ENCODE peak calls at places on chromosomes 2 and 18, in four cellular contexts. D, J, W and R are unnamed samples.
A peak's percentile ranks its signal among the peaks of the same experiment; 100 is the strongest.

GRCh38 chr2:62382757-62383156 is 123.2 kb downstream of the TMEM17 start:
- DNase-seq in D (no peak), J (no peak), W (peak; percentile 10), R (no peak)

GRCh38 chr2:60735496-60736250 is 20.4 kb upstream of the PAPOLG start:
- DNase-seq in D (no peak), J (peak; percentile 46), W (no peak), R (peak; percentile 71)

GRCh38 chr2:109375131-109375561 is 238.6 kb downstream of the SEPTIN10 start:
- DNase-seq in D (no peak), J (no peak), W (no peak), R (peak; percentile 5)

GRCh38 chr2:71816815-71817214 is 330.8 kb downstream of the CYP26B1 start:
- DNase-seq in D (no peak), J (no peak), W (no peak), R (no peak)

GRCh38 chr18:25171334-25171733 is 180.6 kb downstream of the ZNF521 start:
- DNase-seq in D (no peak), J (no peak), W (no peak), R (no peak)

GRCh38 chr2:21183306-21183705 is 59.5 kb downstream of the TDRD15 start:
- DNase-seq in D (no peak), J (no peak), W (no peak), R (no peak)

GRCh38 chr2:138948070-138948539 is 167.9 kb upstream of the NXPH2 start:
- DNase-seq in D (peak; percentile 23), J (no peak), W (peak; percentile 33), R (no peak)

GRCh38 chr2:64645014-64645418 is 8.7 kb downstream of the SERTAD2 start:
- DNase-seq in D (peak; percentile 75), J (peak; percentile 90), W (peak; percentile 68), R (no peak)

GRCh38 chr2:169365093-169365483 is 2.8 kb upstream of the LRP2 start:
- DNase-seq in D (no peak), J (no peak), W (no peak), R (no peak)

GRCh38 chr2:71282493-71282892 is 49.1 kb upstream of the ZNF638 start:
- DNase-seq in D (peak; percentile 41), J (peak; percentile 8), W (no peak), R (no peak)

GRCh38 chr2:68284896-68285295 is 32.6 kb upstream of the PPP3R1 start:
- DNase-seq in D (no peak), J (no peak), W (peak; percentile 65), R (peak; percentile 17)

GRCh38 chr18:58144671-58145285 is 100.8 kb downstream of the NEDD4L start:
- DNase-seq in D (no peak), J (no peak), W (no peak), R (no peak)

GRCh38 chr18:23126352-23127056 is 8.8 kb upstream of the CABLES1 start:
- DNase-seq in D (no peak), J (no peak), W (no peak), R (no peak)

GRCh38 chr2:46493241-46493970 is 14.0 kb downstream of the TMEM247 start:
- DNase-seq in D (peak; percentile 49), J (no peak), W (peak; percentile 82), R (no peak)

GRCh38 chr18:12092398-12093229 is 1.0 kb upstream of the ANKRD62 start:
- DNase-seq in D (peak; percentile 53), J (peak; percentile 72), W (no peak), R (peak; percentile 65)

GRCh38 chr2:238093181-238094140 is 6.7 kb upstream of the ESPNL start:
- DNase-seq in D (no peak), J (no peak), W (no peak), R (peak; percentile 37)

GRCh38 chr2:238095143-238095542 is 5.0 kb upstream of the ESPNL start:
- DNase-seq in D (no peak), J (no peak), W (no peak), R (no peak)

GRCh38 chr2:238096311-238097011 is 3.7 kb upstream of the ESPNL start:
- DNase-seq in D (no peak), J (no peak), W (no peak), R (peak; percentile 27)

GRCh38 chr2:238092486-238093035 is 7.6 kb upstream of the ESPNL start:
- DNase-seq in D (no peak), J (no peak), W (no peak), R (peak; percentile 27)

GRCh38 chr2:238094438-238095022 is 5.6 kb upstream of the ESPNL start:
- DNase-seq in D (no peak), J (no peak), W (no peak), R (peak; percentile 19)
- TF ChIP-seq USF2 in D (no peak), J (no peak), W (no peak), R (no peak)

GRCh38 chr2:232230557-232230956 is 148.0 kb upstream of the ALPP start:
- DNase-seq in D (peak; percentile 45), J (peak; percentile 8), W (peak; percentile 17), R (no peak)
- TF ChIP-seq USF2 in D (no peak), J (no peak), W (no peak), R (no peak)

GRCh38 chr2:99619211-99619610 is 129.4 kb upstream of the REV1 start:
- DNase-seq in D (no peak), J (no peak), W (no peak), R (no peak)

GRCh38 chr2:99615247-99615771 is 125.5 kb upstream of the REV1 start:
- DNase-seq in D (peak; percentile 30), J (peak; percentile 62), W (no peak), R (no peak)

GRCh38 chr2:99621106-99621505 is 131.3 kb upstream of the REV1 start:
- DNase-seq in D (no peak), J (no peak), W (no peak), R (no peak)

GRCh38 chr2:99617811-99618210 is 128.0 kb upstream of the REV1 start:
- DNase-seq in D (no peak), J (no peak), W (no peak), R (no peak)

DNA sequence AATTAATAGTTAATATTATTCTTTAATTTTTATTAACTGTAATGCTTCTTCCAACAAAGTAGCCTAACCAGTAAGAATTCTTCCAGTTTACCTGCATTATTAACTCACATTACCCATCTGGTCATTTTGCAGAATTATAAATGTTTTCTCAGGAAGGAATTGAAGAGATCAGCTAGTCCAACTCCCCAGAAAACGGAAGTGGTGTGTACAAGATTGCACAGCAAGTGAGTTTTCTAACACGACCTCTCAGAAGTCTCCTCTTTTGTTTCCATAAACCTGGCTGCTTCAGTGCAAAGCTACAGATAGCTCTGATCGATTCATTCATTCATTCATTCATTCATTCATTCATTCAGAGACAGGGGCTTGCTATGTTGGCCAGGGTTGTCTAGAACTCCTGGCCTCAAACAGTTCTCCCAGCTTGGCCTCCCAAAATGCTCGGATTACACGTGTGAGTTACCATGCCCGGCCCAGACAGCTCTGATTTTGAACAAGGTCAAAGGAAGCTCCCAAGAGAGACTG is 128.8 kb upstream of the REV1 start:
- DNase-seq in D (no peak), J (no peak), W (no peak), R (no peak)
- TF ChIP-seq USF2 in D (no peak), J (no peak), W (no peak), R (no peak)

GRCh38 chr18:10546557-10547300 is 20.9 kb downstream of the NAPG start:
- DNase-seq in D (no peak), J (no peak), W (no peak), R (no peak)

GRCh38 chr18:10537765-10538164 is 11.9 kb downstream of the NAPG start:
- DNase-seq in D (no peak), J (no peak), W (no peak), R (no peak)

GRCh38 chr18:10544093-10544748 is 18.4 kb downstream of the NAPG start:
- DNase-seq in D (no peak), J (no peak), W (no peak), R (no peak)

DNA sequence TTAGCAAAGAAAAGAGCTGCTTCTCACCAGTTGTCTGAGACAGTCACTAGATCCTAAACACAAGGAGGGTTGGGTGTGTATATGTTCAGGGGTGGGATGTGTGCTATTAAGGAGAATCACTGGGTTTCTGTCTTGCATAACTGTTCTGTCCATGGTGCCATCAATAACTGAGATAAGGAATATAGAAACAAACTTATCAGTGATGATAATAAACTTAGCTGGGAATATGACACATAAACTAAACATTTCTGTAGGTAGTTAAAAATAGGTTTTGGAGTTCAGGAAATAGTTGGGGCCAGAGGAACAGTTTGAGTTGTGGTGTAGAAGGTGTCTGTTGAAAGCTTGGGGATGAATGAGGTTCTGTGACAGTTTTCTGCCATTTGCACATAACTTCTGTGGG is 17.4 kb downstream of the NAPG start:
- DNase-seq in D (no peak), J (no peak), W (peak; percentile 56), R (no peak)
- TF ChIP-seq USF2 in D (no peak), J (no peak), W (no peak), R (no peak)